ENCODE peak calls at places on chromosomes 5 and 9, in nine cellular contexts. V, M, J, Y, I, B, S, A and O are unnamed samples.

GRCh38 chr9:124781967-124782660 is 5.2 kb downstream of the OLFML2A start:
- DNase-seq in M (no peak), I (no peak), A (no peak), Y (no peak), S (no peak), J (peak), B (no peak), V (no peak), O (no peak)

GRCh38 chr9:128419061-128419925 is 1.4 kb upstream of the CERCAM start:
- DNase-seq in V (peak), B (no peak), S (peak), I (no peak), Y (no peak), M (peak), A (peak), J (no peak), O (peak)

GRCh38 chr9:16787724-16788123 is 82.7 kb downstream of the BNC2 start:
- DNase-seq in S (no peak), V (no peak), A (no peak), I (no peak), Y (no peak), M (no peak), B (no peak), J (no peak), O (no peak)

GRCh38 chr9:38332625-38333024 is 59.9 kb upstream of the ALDH1B1 start:
- DNase-seq in J (no peak), M (no peak), A (no peak), S (no peak), B (no peak), Y (no peak), V (no peak), I (no peak), O (no peak)

GRCh38 chr9:77087506-77087905 is 68.1 kb downstream of the FOXB2 start:
- DNase-seq in Y (no peak), S (no peak), I (no peak), A (no peak), M (no peak), B (no peak), J (no peak), V (no peak), O (no peak)

GRCh38 chr9:132554755-132555154 is 27.7 kb upstream of the BARHL1 start:
- DNase-seq in V (no peak), B (no peak), M (no peak), S (no peak), Y (no peak), J (no peak), I (no peak), A (no peak), O (no peak)

GRCh38 chr9:75239176-75239575 is 150.9 kb downstream of the OSTF1 start:
- DNase-seq in S (no peak), I (no peak), Y (no peak), M (no peak), V (no peak), A (no peak), B (no peak), J (no peak), O (no peak)

GRCh38 chr9:72129271-72130156 is 19.7 kb upstream of the GDA start:
- DNase-seq in V (no peak), A (peak), S (peak), I (no peak), Y (no peak), B (no peak), M (no peak), J (no peak), O (no peak)

GRCh38 chr5:68114641-68115040 is 100.9 kb upstream of the PIK3R1 start:
- DNase-seq in Y (no peak), I (no peak), A (no peak), J (no peak), M (no peak), B (no peak), V (no peak), S (no peak), O (no peak)

GRCh38 chr9:27445057-27445990 is 78.8 kb upstream of the IFNK start:
- DNase-seq in B (no peak), I (no peak), A (no peak), S (no peak), M (no peak), J (no peak), V (no peak), Y (no peak), O (no peak)

GRCh38 chr5:12246016-12246415 is 341.8 kb upstream of the CTNND2 start:
- DNase-seq in A (no peak), S (no peak), B (no peak), V (no peak), J (no peak), Y (no peak), M (no peak), I (no peak), O (no peak)

GRCh38 chr9:37852222-37852621 is 51.6 kb downstream of the DCAF10 start:
- DNase-seq in J (no peak), S (no peak), V (no peak), M (no peak), B (no peak), Y (no peak), I (no peak), A (no peak), O (no peak)

GRCh38 chr9:110777201-110777842 is 108.7 kb downstream of the MUSK start:
- DNase-seq in M (no peak), Y (no peak), B (no peak), I (no peak), A (no peak), J (no peak), V (no peak), S (no peak), O (no peak)

GRCh38 chr5:103262422-103262871 is 3.9 kb downstream of the MACIR start:
- DNase-seq in A (no peak), B (no peak), I (no peak), S (no peak), M (no peak), J (no peak), Y (no peak), V (no peak), O (no peak)

GRCh38 chr5:104793031-104793430 is 1230.4 kb upstream of the NUDT12 start:
- DNase-seq in A (no peak), Y (no peak), M (no peak), V (no peak), S (no peak), J (no peak), B (no peak), I (no peak), O (no peak)

GRCh38 chr5:147733075-147733474 is 49.5 kb downstream of the JAKMIP2 start:
- DNase-seq in V (no peak), S (no peak), M (no peak), J (no peak), B (no peak), I (no peak), A (no peak), Y (no peak), O (no peak)

GRCh38 chr9:138053321-138053868 is 175.8 kb downstream of the CACNA1B start:
- DNase-seq in J (peak), V (no peak), I (no peak), B (no peak), A (no peak), Y (no peak), S (no peak), M (no peak), O (no peak)

GRCh38 chr9:33137271-33137670 is 29.9 kb downstream of the B4GALT1 start:
- DNase-seq in B (no peak), A (no peak), M (no peak), I (no peak), S (no peak), Y (no peak), J (no peak), V (no peak), O (no peak)

GRCh38 chr5:4018968-4019766 is 423.5 kb downstream of the IRX1 start:
- DNase-seq in I (no peak), B (no peak), S (no peak), Y (no peak), V (no peak), J (no peak), M (no peak), A (no peak), O (no peak)

GRCh38 chr5:157217289-157218024 is 36.8 kb downstream of the ITK start:
- DNase-seq in S (no peak), A (no peak), J (no peak), Y (no peak), V (no peak), M (no peak), B (peak), I (peak), O (no peak)